ENCODE peak calls at places on chromosomes 12 and 14, in five cellular contexts. M, A, V, W and T are unnamed samples.

GRCh38 chr14:32044454-32044853 is 32.6 kb upstream of the ARHGAP5 start:
- DNase-seq in M (no peak), A (no peak), V (no peak), W (no peak), T (no peak)

GRCh38 chr12:39341179-39341578 is 101.7 kb downstream of the KIF21A start:
- DNase-seq in M (no peak), A (no peak), V (peak; percentile 43), W (no peak), T (no peak)

GRCh38 chr14:36848213-36848612 is 186.6 kb downstream of the PAX9 start:
- DNase-seq in M (no peak), A (no peak), V (no peak), W (no peak), T (no peak)

GRCh38 chr14:104587641-104588040 is 8.1 kb downstream of the C14orf180 start:
- DNase-seq in M (no peak), A (peak; percentile 71), V (no peak), W (no peak), T (no peak)

GRCh38 chr14:63991833-63992232 is 139.0 kb downstream of the SYNE2 start:
- DNase-seq in M (no peak), A (no peak), V (no peak), W (no peak), T (no peak)

GRCh38 chr12:75478395-75478794 is 2.2 kb upstream of the GLIPR1 start:
- DNase-seq in M (no peak), A (no peak), V (no peak), W (no peak), T (no peak)

GRCh38 chr12:10636124-10636523 is 22.7 kb upstream of the MAGOHB start:
- DNase-seq in M (no peak), A (no peak), V (no peak), W (no peak), T (no peak)

GRCh38 chr12:52013626-52014310 is 7.0 kb downstream of the TAMALIN start:
- DNase-seq in M (no peak), A (no peak), V (no peak), W (no peak), T (no peak)

GRCh38 chr12:64813733-64814132 is 10.7 kb upstream of the TBC1D30 start:
- DNase-seq in M (no peak), A (no peak), V (no peak), W (no peak), T (no peak)

GRCh38 chr12:107921062-107921461 is 146.6 kb downstream of the ASCL4 start:
- DNase-seq in M (no peak), A (no peak), V (no peak), W (no peak), T (no peak)

GRCh38 chr14:62462996-62463395 is 582.3 kb downstream of the KCNH5 start:
- DNase-seq in M (no peak), A (no peak), V (no peak), W (no peak), T (no peak)

GRCh38 chr14:49933704-49934103 is 40.8 kb downstream of the ARF6 start:
- DNase-seq in M (no peak), A (no peak), V (no peak), W (no peak), T (no peak)

GRCh38 chr14:102086972-102087761 is at the start of gene HSP90AA1:
- DNase-seq in M (peak; percentile 90), A (peak; percentile 99), V (peak; percentile 83), W (peak; percentile 96), T (peak; percentile 87)

GRCh38 chr14:104532191-104532555 is 47.4 kb upstream of the C14orf180 start:
- DNase-seq in M (no peak), A (no peak), V (no peak), W (no peak), T (no peak)

GRCh38 chr12:107372229-107372658 is 278.9 kb upstream of the CRY1 start:
- DNase-seq in M (no peak), A (no peak), V (no peak), W (no peak), T (no peak)

GRCh38 chr12:71756054-71756675 is 1.5 kb downstream of the RAB21 start:
- DNase-seq in M (no peak), A (no peak), V (no peak), W (no peak), T (no peak)

GRCh38 chr12:108612788-108613282 is 15.0 kb upstream of the TMEM119 start:
- DNase-seq in M (no peak), A (no peak), V (no peak), W (no peak), T (no peak)

GRCh38 chr14:76811561-76811960 is 1.1 kb downstream of the ANGEL1 start:
- DNase-seq in M (no peak), A (no peak), V (no peak), W (no peak), T (no peak)

GRCh38 chr12:108214486-108214885 is 85.4 kb downstream of the WSCD2 start:
- DNase-seq in M (peak; percentile 35), A (no peak), V (peak; percentile 3), W (peak; percentile 83), T (peak; percentile 29)

GRCh38 chr12:80625901-80626300 is 81.5 kb upstream of the MYF6 start:
- DNase-seq in M (no peak), A (no peak), V (no peak), W (no peak), T (no peak)

GRCh38 chr14:57168138-57168695 is 100.5 kb downstream of the EXOC5 start:
- DNase-seq in M (no peak), A (no peak), V (no peak), W (no peak), T (no peak)

GRCh38 chr14:35944847-35945246 is 118.7 kb downstream of the BRMS1L start:
- DNase-seq in M (peak; percentile 32), A (peak; percentile 17), V (peak; percentile 57), W (peak; percentile 67), T (no peak)

GRCh38 chr12:20588057-20588456 is 107.1 kb upstream of the SLCO1C1 start:
- DNase-seq in M (no peak), A (peak; percentile 79), V (no peak), W (no peak), T (no peak)

GRCh38 chr14:98726585-98727405 is 545.2 kb downstream of the BCL11B start:
- DNase-seq in M (no peak), A (no peak), V (no peak), W (no peak), T (no peak)

GRCh38 chr14:49865431-49865859 is 12.9 kb upstream of the NEMF start:
- DNase-seq in M (no peak), A (peak; percentile 54), V (peak; percentile 48), W (peak; percentile 87), T (no peak)

GRCh38 chr12:108112815-108113556 is 16.1 kb upstream of the WSCD2 start:
- DNase-seq in M (no peak), A (peak; percentile 22), V (no peak), W (peak; percentile 65), T (no peak)

DNA sequence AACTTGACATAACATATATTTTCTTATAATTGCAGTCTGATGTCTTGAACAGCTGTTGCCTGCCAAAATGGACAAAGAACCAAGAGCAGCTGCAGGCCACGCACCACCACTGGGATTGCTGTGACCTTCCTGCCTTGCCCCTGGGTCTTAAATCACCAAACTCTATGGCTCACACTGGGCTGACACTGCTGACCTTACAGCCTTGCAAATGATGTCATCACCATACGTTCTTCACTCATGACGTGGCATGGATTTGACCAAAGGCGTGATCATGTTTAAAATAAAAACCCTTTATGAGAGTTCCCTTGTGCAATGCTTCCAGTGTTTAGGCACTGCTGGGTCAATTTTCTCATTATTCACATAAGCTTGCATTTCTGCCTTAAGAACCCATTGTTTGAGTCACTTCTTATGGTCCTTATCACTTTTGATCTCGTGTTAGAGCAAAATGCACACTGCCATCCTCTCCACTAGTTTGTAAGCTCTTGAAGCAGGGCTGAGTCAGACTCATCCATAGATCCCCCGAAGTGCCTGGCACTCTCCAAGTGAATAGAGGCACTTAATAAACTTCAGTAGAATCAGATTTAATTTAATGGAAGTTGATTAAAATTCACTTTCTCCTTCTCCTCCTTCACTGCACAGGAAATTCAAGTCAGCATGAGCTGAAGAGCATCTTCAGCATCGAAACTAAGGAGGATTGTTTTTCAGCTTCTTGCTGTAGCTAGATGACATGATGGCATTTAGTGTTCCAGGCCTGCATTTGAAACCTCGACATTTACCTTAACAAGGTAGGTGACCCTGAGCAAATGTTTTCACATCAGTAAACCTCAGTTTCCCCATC is 132.4 kb upstream of the PZP start:
- DNase-seq in M (no peak), A (no peak), V (no peak), W (no peak), T (no peak)
- TF ChIP-seq TAF1 in M (no peak), A (no peak), V (no peak), W (no peak), T (no peak)

GRCh38 chr14:40218282-40218941 is 786.2 kb upstream of the FBXO33 start:
- DNase-seq in M (no peak), A (no peak), V (no peak), W (no peak), T (no peak)

GRCh38 chr14:40216976-40217375 is 784.7 kb upstream of the FBXO33 start:
- DNase-seq in M (no peak), A (no peak), V (no peak), W (no peak), T (no peak)

GRCh38 chr14:40219032-40219431 is 786.8 kb upstream of the FBXO33 start:
- DNase-seq in M (no peak), A (no peak), V (no peak), W (no peak), T (no peak)

DNA sequence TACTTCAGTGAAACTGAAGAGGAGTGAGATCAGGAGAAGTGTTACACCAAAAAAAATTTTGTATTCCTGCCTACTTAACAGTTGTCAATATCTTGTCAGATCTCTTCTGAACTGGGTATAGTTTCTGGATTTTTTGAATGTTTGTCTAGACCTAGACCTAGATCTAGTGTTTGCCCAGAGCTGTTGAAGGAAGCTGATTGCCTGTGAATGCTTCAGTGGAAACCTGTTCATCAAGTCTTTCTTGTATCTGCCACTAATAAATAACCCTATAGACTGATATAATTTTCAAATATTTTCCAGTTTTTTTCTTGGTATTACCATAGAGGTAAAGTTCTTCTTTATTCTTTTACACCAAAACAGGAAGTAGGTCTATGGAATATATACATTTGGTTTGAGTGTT is 781.5 kb upstream of the FBXO33 start:
- DNase-seq in M (no peak), A (no peak), V (no peak), W (no peak), T (no peak)
- TF ChIP-seq TAF1 in M (no peak), A (no peak), V (no peak), W (no peak), T (no peak)

DNA sequence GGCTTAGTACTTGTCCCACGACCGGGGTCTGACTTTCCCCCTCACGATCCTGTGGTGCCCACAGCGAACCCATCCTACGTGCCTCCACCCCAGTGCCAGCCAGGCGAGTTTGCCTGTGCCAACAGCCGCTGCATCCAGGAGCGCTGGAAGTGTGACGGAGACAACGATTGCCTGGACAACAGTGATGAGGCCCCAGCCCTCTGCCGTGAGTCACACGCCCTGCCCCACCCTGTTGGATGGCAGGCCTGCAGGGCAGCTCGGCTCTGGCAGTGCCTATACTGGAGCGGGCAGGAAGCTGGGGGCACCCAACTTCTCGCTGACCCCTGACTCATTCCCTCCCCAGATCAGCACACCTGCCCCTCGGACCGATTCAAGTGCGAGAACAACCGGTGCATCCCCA is 18.3 kb upstream of the LRP1-AS start:
- DNase-seq in M (no peak), A (no peak), V (no peak), W (no peak), T (no peak)
- TF ChIP-seq TAF1 in M (no peak), A (no peak), V (no peak), W (no peak), T (no peak)

DNA sequence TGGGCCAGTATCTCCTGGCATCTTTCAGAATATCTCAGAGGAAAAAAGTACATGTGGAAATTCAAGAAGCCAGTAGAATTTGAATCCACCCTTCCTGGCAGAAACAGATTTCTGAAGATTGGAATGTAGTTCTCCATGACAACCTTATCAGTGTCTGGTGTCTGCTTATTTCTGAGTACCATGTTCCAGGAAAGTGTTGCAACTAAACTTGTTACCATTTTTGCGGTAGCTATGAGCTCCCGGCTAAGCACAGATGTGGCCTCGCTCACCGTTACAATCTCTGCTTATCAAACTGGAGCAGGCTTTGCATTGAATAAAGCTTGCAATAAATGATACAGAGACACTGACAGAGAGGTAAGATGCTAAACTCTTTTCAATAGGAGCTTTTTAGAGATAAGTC is 13.0 kb upstream of the ITPR2 start:
- DNase-seq in M (no peak), A (peak; percentile 67), V (peak; percentile 57), W (no peak), T (no peak)
- TF ChIP-seq TAF1 in M (no peak), A (no peak), V (no peak), W (no peak), T (no peak)